ENCODE peak calls at places on chromosome 21, in five cellular contexts. One of them, this sample, is unnamed.

GRCh38 chr21:33217168-33217567 is 12.6 kb upstream of the IFNAR2 start:
- DNase-seq in H54: no peak
- DNase-seq in A549: no peak
- DNase-seq in right lobe of liver: no peak
- DNase-seq in GM12878: no peak
- DNase-seq in this sample: no peak

GRCh38 chr21:34649400-34649799 is 19.4 kb upstream of the CLIC6 start:
- DNase-seq in H54: no peak
- DNase-seq in A549: no peak
- DNase-seq in right lobe of liver: no peak
- DNase-seq in GM12878: no peak
- DNase-seq in this sample: no peak

GRCh38 chr21:34996304-34997081 is 52.6 kb downstream of the RUNX1 start:
- DNase-seq in H54: no peak
- DNase-seq in A549: no peak
- DNase-seq in right lobe of liver: no peak
- DNase-seq in GM12878: no peak
- DNase-seq in this sample: peak

GRCh38 chr21:38170283-38170682 is 86.5 kb upstream of the KCNJ15 start:
- DNase-seq in H54: no peak
- DNase-seq in A549: no peak
- DNase-seq in right lobe of liver: no peak
- DNase-seq in GM12878: no peak
- DNase-seq in this sample: peak

GRCh38 chr21:32131960-32132359 is 146.9 kb downstream of the MIS18A start:
- DNase-seq in H54: peak
- DNase-seq in A549: peak
- DNase-seq in right lobe of liver: no peak
- DNase-seq in GM12878: no peak
- DNase-seq in this sample: peak

GRCh38 chr21:28283652-28284490 is 708.8 kb downstream of the LTN1 start:
- DNase-seq in H54: no peak
- DNase-seq in A549: no peak
- DNase-seq in right lobe of liver: no peak
- DNase-seq in GM12878: no peak
- DNase-seq in this sample: no peak

GRCh38 chr21:16838330-16838729 is 674.5 kb upstream of the CXADR start:
- DNase-seq in H54: no peak
- DNase-seq in A549: no peak
- DNase-seq in right lobe of liver: no peak
- DNase-seq in GM12878: no peak
- DNase-seq in this sample: no peak

GRCh38 chr21:10466200-10466599 is 55.2 kb upstream of the TPTE start:
- DNase-seq in H54: no peak
- DNase-seq in A549: no peak
- DNase-seq in right lobe of liver: no peak
- DNase-seq in GM12878: no peak
- DNase-seq in this sample: no peak

GRCh38 chr21:31667141-31667540 is 7.6 kb downstream of the SOD1 start:
- DNase-seq in H54: no peak
- DNase-seq in A549: no peak
- DNase-seq in right lobe of liver: no peak
- DNase-seq in GM12878: no peak
- DNase-seq in this sample: no peak

GRCh38 chr21:16279658-16280581 is 550.1 kb downstream of the USP25 start:
- DNase-seq in H54: no peak
- DNase-seq in A549: no peak
- DNase-seq in right lobe of liver: peak
- DNase-seq in GM12878: no peak
- DNase-seq in this sample: no peak

GRCh38 chr21:18477059-18477458 is 73.5 kb upstream of the TMPRSS15 start:
- DNase-seq in H54: no peak
- DNase-seq in A549: no peak
- DNase-seq in right lobe of liver: no peak
- DNase-seq in GM12878: no peak
- DNase-seq in this sample: no peak

GRCh38 chr21:14874379-14874778 is 190.4 kb downstream of the NRIP1 start:
- DNase-seq in H54: no peak
- DNase-seq in A549: no peak
- DNase-seq in right lobe of liver: no peak
- DNase-seq in GM12878: no peak
- DNase-seq in this sample: no peak

GRCh38 chr21:42552407-42553336 is 39.0 kb downstream of the SLC37A1 start:
- DNase-seq in H54: no peak
- DNase-seq in A549: no peak
- DNase-seq in right lobe of liver: no peak
- DNase-seq in GM12878: no peak
- DNase-seq in this sample: no peak

GRCh38 chr21:42547906-42548365 is 34.3 kb downstream of the SLC37A1 start:
- DNase-seq in H54: no peak
- DNase-seq in A549: no peak
- DNase-seq in right lobe of liver: no peak
- DNase-seq in GM12878: no peak
- DNase-seq in this sample: no peak

GRCh38 chr21:42553435-42553834 is 39.8 kb downstream of the SLC37A1 start:
- DNase-seq in H54: no peak
- DNase-seq in A549: no peak
- DNase-seq in right lobe of liver: no peak
- DNase-seq in GM12878: no peak
- DNase-seq in this sample: no peak

GRCh38 chr21:42548687-42549406 is 35.2 kb downstream of the SLC37A1 start:
- DNase-seq in H54: no peak
- DNase-seq in A549: no peak
- DNase-seq in right lobe of liver: no peak
- DNase-seq in GM12878: no peak
- DNase-seq in this sample: no peak

GRCh38 chr21:42550817-42551216 is 37.2 kb downstream of the SLC37A1 start:
- DNase-seq in H54: no peak
- DNase-seq in A549: no peak
- DNase-seq in right lobe of liver: no peak
- DNase-seq in GM12878: no peak
- DNase-seq in this sample: no peak
- TF ChIP-seq POLR2A in H54: no peak
- TF ChIP-seq POLR2A in A549: no peak
- TF ChIP-seq POLR2A in right lobe of liver: no peak
- TF ChIP-seq POLR2A in GM12878: no peak
- TF ChIP-seq POLR2A in this sample: no peak

DNA sequence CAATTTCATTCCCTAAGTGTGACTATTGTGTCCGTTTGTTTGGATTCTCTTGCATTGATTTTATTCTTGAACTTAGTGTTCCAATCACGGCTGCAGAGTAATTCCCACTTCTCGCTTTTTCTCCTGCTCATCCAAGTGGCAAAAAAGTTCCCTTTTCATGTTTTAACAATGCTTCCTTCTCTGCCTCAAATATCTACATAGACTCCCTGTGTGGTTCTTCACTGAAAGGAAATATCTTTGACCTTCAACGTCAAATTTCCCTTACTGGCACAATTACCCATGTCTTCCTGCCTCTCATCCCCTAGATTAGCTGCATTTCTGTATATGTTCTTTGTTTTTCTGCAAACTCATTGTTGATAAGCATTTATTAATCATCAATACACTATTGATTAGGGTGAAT is 305.4 kb downstream of the BACH1 start:
- DNase-seq in H54: no peak
- DNase-seq in A549: no peak
- DNase-seq in right lobe of liver: no peak
- DNase-seq in GM12878: no peak
- DNase-seq in this sample: no peak
- TF ChIP-seq POLR2A in H54: no peak
- TF ChIP-seq POLR2A in A549: no peak
- TF ChIP-seq POLR2A in right lobe of liver: no peak
- TF ChIP-seq POLR2A in GM12878: no peak
- TF ChIP-seq POLR2A in this sample: no peak

GRCh38 chr21:45303111-45303615 is 15.5 kb upstream of the POFUT2 start:
- DNase-seq in H54: no peak
- DNase-seq in A549: no peak
- DNase-seq in right lobe of liver: no peak
- DNase-seq in GM12878: no peak
- DNase-seq in this sample: no peak

GRCh38 chr21:45303751-45304150 is 16.1 kb upstream of the POFUT2 start:
- DNase-seq in H54: no peak
- DNase-seq in A549: no peak
- DNase-seq in right lobe of liver: no peak
- DNase-seq in GM12878: no peak
- DNase-seq in this sample: no peak

GRCh38 chr21:45300786-45301520 is 13.3 kb upstream of the POFUT2 start:
- DNase-seq in H54: no peak
- DNase-seq in A549: no peak
- DNase-seq in right lobe of liver: peak
- DNase-seq in GM12878: no peak
- DNase-seq in this sample: no peak

GRCh38 chr21:45301521-45302081 is 13.9 kb upstream of the POFUT2 start:
- DNase-seq in H54: no peak
- DNase-seq in A549: no peak
- DNase-seq in right lobe of liver: no peak
- DNase-seq in GM12878: no peak
- DNase-seq in this sample: no peak

DNA sequence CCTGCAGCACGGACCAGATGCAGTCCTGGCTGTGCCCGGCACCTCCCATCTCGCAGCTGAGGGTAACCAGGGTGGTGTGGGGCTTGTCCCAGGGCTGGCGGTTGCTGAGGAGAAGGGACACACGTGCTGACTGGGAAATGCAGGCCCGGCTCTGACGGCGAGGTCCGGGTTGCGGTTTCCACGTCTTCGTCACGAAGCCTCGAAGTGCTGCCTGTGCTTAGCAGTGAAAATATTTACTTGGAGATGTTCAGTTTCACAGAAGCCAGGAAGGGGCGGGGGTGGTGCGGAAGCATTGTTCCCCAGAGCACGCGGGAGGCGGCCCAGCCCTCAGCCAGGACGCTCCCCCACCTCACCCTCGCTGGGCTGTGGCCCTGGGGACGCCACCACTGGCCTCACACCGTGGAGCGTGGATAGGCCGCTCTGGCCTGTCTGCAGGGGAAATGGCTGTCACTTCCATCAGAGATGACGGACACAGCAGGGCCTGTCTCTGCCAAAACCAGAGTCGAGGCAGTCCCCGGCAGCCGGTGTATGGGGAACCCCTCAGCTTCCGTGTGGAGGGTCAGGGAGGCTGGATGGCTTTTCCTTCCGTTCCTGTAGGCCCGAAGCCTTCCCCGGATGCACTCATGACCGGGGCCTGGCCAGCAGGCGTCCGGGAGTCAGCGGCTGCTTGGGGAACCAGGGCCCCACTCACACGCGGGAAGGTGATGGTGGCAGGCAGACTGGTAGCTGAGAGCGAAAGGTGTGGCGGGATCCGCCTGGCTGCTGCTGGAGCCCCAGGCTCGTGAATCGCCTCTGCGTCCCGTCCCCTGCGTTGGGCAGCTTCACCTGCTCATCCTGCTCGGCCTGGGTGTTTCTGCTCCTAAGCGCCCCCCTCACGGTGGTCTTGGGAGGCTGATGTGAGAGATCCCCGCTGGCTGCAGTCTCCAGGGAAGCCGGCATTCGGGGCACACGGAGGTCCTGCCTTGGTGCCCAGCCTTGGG is 14.7 kb upstream of the POFUT2 start:
- DNase-seq in H54: no peak
- DNase-seq in A549: no peak
- DNase-seq in right lobe of liver: peak
- DNase-seq in GM12878: no peak
- DNase-seq in this sample: no peak
- TF ChIP-seq POLR2A in H54: no peak
- TF ChIP-seq POLR2A in A549: no peak
- TF ChIP-seq POLR2A in right lobe of liver: no peak
- TF ChIP-seq POLR2A in GM12878: no peak
- TF ChIP-seq POLR2A in this sample: no peak

DNA sequence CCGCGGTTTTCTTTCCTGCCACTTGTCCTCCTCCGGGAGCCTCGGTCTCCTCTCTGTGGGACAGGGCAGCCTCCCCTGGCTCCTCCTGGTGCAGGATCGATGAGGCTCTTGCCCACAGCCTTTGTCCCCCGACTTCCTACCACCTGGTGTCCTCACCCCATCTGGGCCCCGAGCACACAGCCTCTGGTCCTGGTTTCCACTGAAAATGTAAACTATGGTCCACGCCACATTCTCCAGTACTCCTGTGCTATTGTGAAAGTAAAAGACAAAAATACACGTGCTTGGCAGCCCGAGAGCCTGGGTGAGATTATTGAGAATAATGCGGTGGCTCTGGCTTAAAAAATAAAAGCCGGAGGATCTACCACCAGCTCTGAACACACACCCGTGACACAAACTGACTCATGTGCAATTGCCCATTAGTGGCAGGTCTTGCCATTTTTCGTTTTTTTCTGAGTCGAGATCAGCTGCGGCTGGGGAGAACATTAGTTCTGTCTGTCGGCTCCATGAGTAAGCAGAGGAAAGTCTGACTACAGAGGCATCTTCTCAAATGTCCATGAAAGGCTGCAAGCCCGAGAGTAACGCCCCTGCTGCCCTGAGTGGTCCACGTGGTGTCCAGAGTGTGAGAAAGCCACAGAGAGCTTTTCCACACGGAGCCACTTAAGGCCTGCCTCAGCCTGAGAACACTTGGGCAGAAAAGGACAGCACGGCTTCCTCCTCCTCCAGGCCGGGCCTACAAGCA is 5.7 kb upstream of the COL6A2 start:
- DNase-seq in H54: peak
- DNase-seq in A549: no peak
- DNase-seq in right lobe of liver: no peak
- DNase-seq in GM12878: no peak
- DNase-seq in this sample: no peak
- TF ChIP-seq POLR2A in H54: no peak
- TF ChIP-seq POLR2A in A549: no peak
- TF ChIP-seq POLR2A in right lobe of liver: no peak
- TF ChIP-seq POLR2A in GM12878: no peak
- TF ChIP-seq POLR2A in this sample: no peak

GRCh38 chr21:42532466-42533181 is 19.0 kb downstream of the SLC37A1 start:
- DNase-seq in H54: peak
- DNase-seq in A549: no peak
- DNase-seq in right lobe of liver: peak
- DNase-seq in GM12878: no peak
- DNase-seq in this sample: no peak

GRCh38 chr21:42527127-42527488 is 13.5 kb downstream of the SLC37A1 start:
- DNase-seq in H54: no peak
- DNase-seq in A549: no peak
- DNase-seq in right lobe of liver: no peak
- DNase-seq in GM12878: no peak
- DNase-seq in this sample: no peak

GRCh38 chr21:42531771-42532170 is 18.1 kb downstream of the SLC37A1 start:
- DNase-seq in H54: no peak
- DNase-seq in A549: no peak
- DNase-seq in right lobe of liver: no peak
- DNase-seq in GM12878: no peak
- DNase-seq in this sample: no peak

GRCh38 chr21:42527489-42528158 is 14.0 kb downstream of the SLC37A1 start:
- DNase-seq in H54: no peak
- DNase-seq in A549: no peak
- DNase-seq in right lobe of liver: no peak
- DNase-seq in GM12878: peak
- DNase-seq in this sample: no peak

DNA sequence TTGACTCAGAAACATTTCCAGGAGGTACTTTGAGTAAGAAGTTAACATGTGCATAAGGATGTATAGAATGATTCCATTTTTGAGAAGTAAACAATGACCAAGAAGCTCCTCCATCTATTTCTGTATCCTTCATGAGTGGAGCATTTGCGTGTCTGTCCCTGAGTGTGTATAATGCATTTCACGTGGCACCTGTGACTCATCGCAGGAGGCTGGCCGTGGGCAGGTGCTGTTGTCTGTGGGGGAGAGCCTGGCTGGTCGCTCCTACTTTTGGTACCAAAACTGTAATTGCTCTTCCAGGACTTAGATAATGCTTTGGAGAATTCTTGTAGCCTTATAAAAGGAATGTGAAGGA is 16.5 kb downstream of the SLC37A1 start:
- DNase-seq in H54: no peak
- DNase-seq in A549: no peak
- DNase-seq in right lobe of liver: no peak
- DNase-seq in GM12878: no peak
- DNase-seq in this sample: no peak
- TF ChIP-seq POLR2A in H54: no peak
- TF ChIP-seq POLR2A in A549: no peak
- TF ChIP-seq POLR2A in right lobe of liver: no peak
- TF ChIP-seq POLR2A in GM12878: no peak
- TF ChIP-seq POLR2A in this sample: no peak

This sample was measured in erythroblast.